ENCODE peak calls at places on chromosomes 12 and 14, in nine cellular contexts. V is A549, D is adrenal gland, A is transverse colon, I is AG10803, T is astrocyte of the cerebellum, Y is MM.1S, C is AG04450, X is dorsolateral prefrontal cortex. P is an unnamed sample.

GRCh38 chr14:20578784-20579502 is 8.9 kb downstream of the RNASE11 start:
- DNase-seq in V (no peak), D (no peak), A (no peak), I (no peak), T (no peak), Y (no peak), C (no peak), X (no peak), P (no peak)

GRCh38 chr12:124939428-124940142 is 25.1 kb upstream of the UBC start:
- DNase-seq in V (peak), D (peak), A (peak), I (peak), T (peak), Y (peak), C (peak), X (peak), P (peak)

GRCh38 chr14:71346685-71347084 is 439.4 kb downstream of the PCNX1 start:
- DNase-seq in V (no peak), D (no peak), A (no peak), I (no peak), T (no peak), Y (no peak), C (no peak), X (no peak), P (no peak)

GRCh38 chr12:86139671-86140070 is 116.5 kb downstream of the MGAT4C start:
- DNase-seq in V (no peak), D (no peak), A (no peak), I (no peak), T (no peak), Y (no peak), C (no peak), X (no peak), P (no peak)

GRCh38 chr12:13570005-13570694 is 373.6 kb downstream of the EMP1 start:
- DNase-seq in V (no peak), D (no peak), A (no peak), I (no peak), T (no peak), Y (no peak), C (no peak), X (no peak), P (no peak)

GRCh38 chr14:51447411-51447810 is 204.3 kb upstream of the FRMD6 start:
- DNase-seq in V (no peak), D (no peak), A (no peak), I (no peak), T (no peak), Y (no peak), C (no peak), X (peak), P (no peak)

GRCh38 chr12:108618079-108618952 is 15.4 kb downstream of the SELPLG start:
- DNase-seq in V (peak), D (peak), A (peak), I (peak), T (peak), Y (peak), C (peak), X (peak), P (no peak)

GRCh38 chr12:51020448-51021182 is 5.6 kb downstream of the SLC11A2 start:
- DNase-seq in V (no peak), D (no peak), A (no peak), I (no peak), T (no peak), Y (no peak), C (no peak), X (no peak), P (no peak)

GRCh38 chr12:27818421-27818918 is 38.4 kb upstream of the MANSC4 start:
- DNase-seq in V (no peak), D (peak), A (no peak), I (no peak), T (no peak), Y (no peak), C (no peak), X (no peak), P (no peak)

GRCh38 chr14:73887704-73888459 is 1.2 kb downstream of the ZNF410 start:
- DNase-seq in V (no peak), D (no peak), A (no peak), I (no peak), T (no peak), Y (no peak), C (no peak), X (no peak), P (no peak)

GRCh38 chr14:84961637-84962036 is 568.3 kb upstream of the FLRT2 start:
- DNase-seq in V (no peak), D (no peak), A (no peak), I (peak), T (no peak), Y (no peak), C (no peak), X (no peak), P (no peak)

GRCh38 chr12:53102883-53103807 is at the start of gene SOAT2:
- DNase-seq in V (no peak), D (no peak), A (no peak), I (no peak), T (no peak), Y (peak), C (no peak), X (no peak), P (no peak)

GRCh38 chr14:74902941-74903705 is 19.9 kb downstream of the RPS6KL1 start:
- DNase-seq in V (no peak), D (no peak), A (no peak), I (no peak), T (no peak), Y (no peak), C (no peak), X (no peak), P (no peak)

GRCh38 chr12:42130670-42131402 is 13.8 kb downstream of the GXYLT1 start:
- DNase-seq in V (no peak), D (peak), A (no peak), I (peak), T (no peak), Y (no peak), C (no peak), X (no peak), P (no peak)

GRCh38 chr14:105774001-105774400 is 247.6 kb downstream of the TMEM121 start:
- DNase-seq in V (no peak), D (no peak), A (no peak), I (no peak), T (no peak), Y (no peak), C (no peak), X (no peak), P (no peak)

GRCh38 chr14:68873379-68873778 is 80.5 kb upstream of the ZFP36L1 start:
- DNase-seq in V (no peak), D (no peak), A (no peak), I (no peak), T (no peak), Y (no peak), C (no peak), X (no peak), P (no peak)

GRCh38 chr14:52175982-52176502 is 91.5 kb upstream of the PTGDR start:
- DNase-seq in V (no peak), D (no peak), A (peak), I (no peak), T (no peak), Y (peak), C (no peak), X (no peak), P (no peak)

GRCh38 chr14:102993523-102993922 is 63.8 kb downstream of the CDC42BPB start:
- DNase-seq in V (peak), D (no peak), A (peak), I (peak), T (no peak), Y (no peak), C (no peak), X (no peak), P (peak)

GRCh38 chr12:122834229-122834920 is 882 bp upstream of the HIP1R start:
- DNase-seq in V (peak), D (peak), A (peak), I (peak), T (no peak), Y (no peak), C (no peak), X (no peak), P (no peak)

GRCh38 chr12:92032101-92032500 is 113.5 kb downstream of the BTG1 start:
- DNase-seq in V (no peak), D (no peak), A (no peak), I (no peak), T (no peak), Y (no peak), C (no peak), X (no peak), P (no peak)
- H3K4me3 ChIP-seq in V (no peak), D (no peak), A (no peak), I (no peak), T (no peak), Y (no peak), C (no peak), X (no peak), P (no peak)

GRCh38 chr12:103495783-103496456 is at the start of gene C12orf42:
- DNase-seq in V (peak), D (no peak), A (peak), I (peak), T (no peak), Y (peak), C (no peak), X (peak), P (no peak)
- TF ChIP-seq CTCF in V (peak), D (peak), A (no peak), I (peak), T (peak), Y (peak), C (peak), X (peak), P (peak)

GRCh38 chr12:99097170-99097569 is 452.1 kb downstream of the APAF1 start:
- DNase-seq in V (no peak), D (no peak), A (no peak), I (no peak), T (no peak), Y (no peak), C (no peak), X (no peak), P (no peak)
- H3K4me3 ChIP-seq in V (no peak), D (no peak), A (no peak), I (no peak), T (no peak), Y (no peak), C (no peak), X (no peak), P (no peak)

GRCh38 chr12:38389581-38389980 is 73.0 kb downstream of the ALG10B start:
- DNase-seq in V (no peak), D (no peak), A (no peak), I (no peak), T (no peak), Y (no peak), C (no peak), X (no peak), P (no peak)

GRCh38 chr12:38385492-38385864 is 68.9 kb downstream of the ALG10B start:
- DNase-seq in V (no peak), D (no peak), A (no peak), I (no peak), T (no peak), Y (no peak), C (no peak), X (no peak), P (no peak)

GRCh38 chr12:38386238-38386985 is 69.8 kb downstream of the ALG10B start:
- DNase-seq in V (no peak), D (no peak), A (no peak), I (no peak), T (no peak), Y (peak), C (no peak), X (no peak), P (no peak)

DNA sequence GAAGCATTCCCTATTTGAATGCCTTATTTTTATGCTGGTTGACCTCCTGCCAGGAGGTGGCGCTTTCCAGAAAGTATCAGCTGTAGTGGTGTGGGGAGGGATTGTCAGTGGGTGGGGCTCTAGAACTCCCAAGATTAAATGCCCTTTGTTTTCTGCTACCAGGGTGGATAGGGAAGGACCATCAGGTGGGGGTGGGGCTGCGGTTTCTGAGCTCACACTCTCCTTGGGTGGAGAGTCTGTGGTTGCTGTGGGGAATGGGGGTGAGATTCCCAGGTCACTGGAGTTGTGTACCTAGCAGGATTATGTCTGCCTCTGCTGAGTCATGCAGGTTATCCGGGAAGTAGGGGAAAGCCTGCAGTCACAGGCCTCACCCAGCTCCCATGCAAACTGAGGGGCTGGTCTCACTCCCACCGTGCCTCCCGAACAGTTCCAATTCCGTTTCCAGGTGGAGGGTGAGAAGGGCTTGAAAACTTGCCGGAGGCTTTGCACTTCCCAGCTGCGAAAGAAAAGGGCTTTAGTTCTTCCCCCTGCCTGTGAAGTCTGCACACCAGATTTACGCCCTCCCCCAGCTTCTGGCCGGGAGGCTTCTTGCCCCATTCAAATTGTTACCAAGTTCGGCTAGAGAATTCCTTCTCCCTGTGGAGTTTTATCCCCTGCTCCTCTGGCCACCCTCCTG is 68.4 kb downstream of the ALG10B start:
- DNase-seq in V (no peak), D (no peak), A (no peak), I (no peak), T (no peak), Y (no peak), C (no peak), X (no peak), P (no peak)
- TF ChIP-seq CTCF in V (no peak), D (no peak), A (no peak), I (no peak), T (no peak), Y (peak), C (no peak), X (no peak), P (no peak)

P was measured in BJ.